ENCODE peak calls at places on chromosomes 5 and 9, in five cellular contexts. X is foreskin fibroblast; U is posterior cingulate gyrus; A is effector memory CD4-positive, alpha-beta T cell; V is activated T-helper 1 cell treated with anti-CD3 and anti-CD28 coated beads, Interleukin-12 subunit alpha, Interleukin-12 subunit beta, Interleukin-2, Interleukin-4 antibody, amounts not matched to agents 30 ng/mL and 10 ng/mL and 1 ng/mL, durations not matched to agents 14 hours and 24 hours and 36 hours. R is an unnamed sample.

GRCh38 chr9:86405926-86406325 is 51.7 kb upstream of the TUT7 start:
- DNase-seq in A (no peak), V (no peak), U (no peak), X (peak), R (no peak)

GRCh38 chr9:16867571-16868311 is 2.7 kb downstream of the BNC2 start:
- DNase-seq in V (no peak), U (no peak), A (no peak), X (peak), R (no peak)

GRCh38 chr9:122029898-122030297 is 63.2 kb downstream of the TTLL11 start:
- DNase-seq in V (no peak), X (no peak), A (no peak), U (no peak), R (no peak)

GRCh38 chr5:138655530-138656245 is 80.5 kb upstream of the HSPA9 start:
- DNase-seq in U (peak), V (no peak), A (no peak), X (no peak), R (no peak)

GRCh38 chr9:33166263-33167083 is 663 bp downstream of the B4GALT1 start:
- DNase-seq in V (no peak), U (no peak), A (no peak), X (peak), R (peak)

GRCh38 chr9:130030821-130031481 is 12.0 kb downstream of the FNBP1 start:
- DNase-seq in A (no peak), U (no peak), X (no peak), V (no peak), R (no peak)

GRCh38 chr5:32505718-32506117 is 61.2 kb upstream of the ZFR start:
- DNase-seq in X (peak), V (no peak), U (no peak), A (no peak), R (no peak)

GRCh38 chr5:76958976-76959767 is 6.3 kb downstream of the CRHBP start:
- DNase-seq in V (no peak), U (no peak), A (no peak), X (peak), R (no peak)